ENCODE peak calls at places on chromosomes 4 and X, in four cellular contexts. One of them, this sample, is unnamed.

GRCh38 chr4:111813565-111814140 is 331.6 kb upstream of the FAM241A start:
- DNase-seq in NT2/D1: no peak
- DNase-seq in body of pancreas: no peak
- DNase-seq in esophagus squamous epithelium: no peak
- DNase-seq in this sample: no peak

GRCh38 chr4:112514079-112514448 is 1.9 kb downstream of the NEUROG2 start:
- DNase-seq in NT2/D1: no peak
- DNase-seq in body of pancreas: no peak
- DNase-seq in esophagus squamous epithelium: no peak
- DNase-seq in this sample: no peak

GRCh38 chr4:183241322-183241640 is 78.8 kb downstream of the CLDN22 start:
- DNase-seq in NT2/D1: no peak
- DNase-seq in body of pancreas: peak; percentile 52
- DNase-seq in esophagus squamous epithelium: no peak
- DNase-seq in this sample: no peak

GRCh38 chr4:145417348-145418130 is 64.1 kb upstream of the SMAD1 start:
- DNase-seq in NT2/D1: no peak
- DNase-seq in body of pancreas: no peak
- DNase-seq in esophagus squamous epithelium: no peak
- DNase-seq in this sample: no peak

GRCh38 chr4:181523973-181524372 is 719.2 kb upstream of the TENM3 start:
- DNase-seq in NT2/D1: no peak
- DNase-seq in body of pancreas: no peak
- DNase-seq in esophagus squamous epithelium: no peak
- DNase-seq in this sample: no peak

GRCh38 chr4:38368612-38369011 is 295.4 kb upstream of the KLF3 start:
- DNase-seq in NT2/D1: no peak
- DNase-seq in body of pancreas: no peak
- DNase-seq in esophagus squamous epithelium: no peak
- DNase-seq in this sample: no peak

GRCh38 chr4:184275766-184276165 is 58.1 kb upstream of the ENPP6 start:
- DNase-seq in NT2/D1: no peak
- DNase-seq in body of pancreas: no peak
- DNase-seq in esophagus squamous epithelium: no peak
- DNase-seq in this sample: no peak

GRCh38 chr4:2799971-2800690 is 7.2 kb downstream of the SH3BP2 start:
- DNase-seq in NT2/D1: no peak
- DNase-seq in body of pancreas: peak; percentile 15
- DNase-seq in esophagus squamous epithelium: no peak
- DNase-seq in this sample: no peak

GRCh38 chr4:182443070-182443469 is 199.9 kb downstream of the TENM3 start:
- DNase-seq in NT2/D1: no peak
- DNase-seq in body of pancreas: no peak
- DNase-seq in esophagus squamous epithelium: no peak
- DNase-seq in this sample: no peak

GRCh38 chr4:26105372-26105771 is 191.4 kb downstream of the SMIM20 start:
- DNase-seq in NT2/D1: no peak
- DNase-seq in body of pancreas: no peak
- DNase-seq in esophagus squamous epithelium: no peak
- DNase-seq in this sample: no peak

GRCh38 chr4:147927377-147928137 is 195.7 kb downstream of the ARHGAP10 start:
- DNase-seq in NT2/D1: no peak
- DNase-seq in body of pancreas: peak; percentile 16
- DNase-seq in esophagus squamous epithelium: no peak
- DNase-seq in this sample: no peak

GRCh38 chr4:70183168-70183939 is 12.2 kb upstream of the ODAM start:
- DNase-seq in NT2/D1: peak; percentile 42
- DNase-seq in body of pancreas: peak; percentile 39
- DNase-seq in esophagus squamous epithelium: no peak
- DNase-seq in this sample: no peak

GRCh38 chr4:105896461-105896939 is 1.2 kb downstream of the NPNT start:
- DNase-seq in NT2/D1: no peak
- DNase-seq in body of pancreas: no peak
- DNase-seq in esophagus squamous epithelium: no peak
- DNase-seq in this sample: no peak

GRCh38 chrX:22404297-22404696 is 131.6 kb downstream of the CBLL2 start:
- DNase-seq in NT2/D1: no peak
- DNase-seq in body of pancreas: no peak
- DNase-seq in esophagus squamous epithelium: no peak
- DNase-seq in this sample: no peak

GRCh38 chrX:68894513-68895338 is 65.9 kb downstream of the EFNB1 start:
- DNase-seq in NT2/D1: peak; percentile 72
- DNase-seq in body of pancreas: peak; percentile 61
- DNase-seq in esophagus squamous epithelium: no peak
- DNase-seq in this sample: peak; percentile 84

DNA sequence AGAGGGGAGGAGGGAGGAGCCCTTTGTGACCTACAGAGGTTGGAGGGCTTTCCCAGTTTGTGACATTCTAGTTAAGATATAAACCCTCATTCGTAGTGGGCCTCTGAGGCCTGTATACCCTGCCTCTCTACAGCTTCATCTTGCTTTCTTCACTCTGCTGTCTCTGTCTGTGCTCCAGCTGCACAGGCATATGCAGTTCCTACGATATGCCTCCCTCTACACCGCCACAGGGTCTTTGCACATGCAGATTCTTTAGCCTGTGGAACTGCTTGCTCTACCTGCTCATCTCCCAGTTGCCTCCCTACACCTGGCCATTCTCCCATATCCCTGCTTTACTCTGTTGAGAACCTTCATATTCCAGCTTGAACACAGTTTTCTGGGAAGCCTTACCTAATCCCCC is 38.1 kb downstream of the SLIT2 start:
- DNase-seq in NT2/D1: no peak
- DNase-seq in body of pancreas: no peak
- DNase-seq in esophagus squamous epithelium: no peak
- DNase-seq in this sample: no peak
- H3K9me3 ChIP-seq in NT2/D1: no peaks in the 10 kb centered on the region
- H3K9me3 ChIP-seq in body of pancreas: no peaks in the 10 kb centered on the region
- H3K9me3 ChIP-seq in esophagus squamous epithelium: no peaks in the 10 kb centered on the region
- H3K9me3 ChIP-seq in this sample: no peaks in the 10 kb centered on the region

DNA sequence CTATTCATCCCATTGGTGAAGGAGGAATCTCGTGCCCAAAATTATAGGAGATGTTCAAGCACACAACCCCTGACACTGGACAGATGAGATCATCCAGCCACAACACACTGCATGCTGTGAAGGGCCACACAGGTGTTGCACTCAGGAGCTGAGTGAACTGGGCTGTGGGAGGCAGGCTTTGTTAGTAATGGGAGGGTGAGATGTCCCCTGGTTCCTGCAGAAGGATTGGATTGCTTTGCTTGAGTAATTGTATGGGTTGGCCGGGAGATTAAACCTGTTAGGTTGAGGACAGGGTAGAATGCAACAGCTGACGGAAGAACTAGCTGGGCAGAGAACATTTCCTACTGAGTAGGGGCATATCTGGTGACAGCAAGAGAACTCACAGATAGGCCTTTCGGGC is 152.2 kb downstream of the TACR3 start:
- DNase-seq in NT2/D1: no peak
- DNase-seq in body of pancreas: no peak
- DNase-seq in esophagus squamous epithelium: no peak
- DNase-seq in this sample: no peak
- H3K9me3 ChIP-seq in NT2/D1: no peaks in the 10 kb centered on the region
- H3K9me3 ChIP-seq in body of pancreas: no peaks in the 10 kb centered on the region
- H3K9me3 ChIP-seq in esophagus squamous epithelium: no peaks in the 10 kb centered on the region
- H3K9me3 ChIP-seq in this sample: no peaks in the 10 kb centered on the region

GRCh38 chrX:17160971-17161370 is 214.0 kb upstream of the NHS start:
- DNase-seq in NT2/D1: no peak
- DNase-seq in body of pancreas: no peak
- DNase-seq in esophagus squamous epithelium: no peak
- DNase-seq in this sample: no peak
- H3K9me3 ChIP-seq in NT2/D1: peaks cover 41% of the 10 kb centered on the region
- H3K9me3 ChIP-seq in body of pancreas: no peaks in the 10 kb centered on the region
- H3K9me3 ChIP-seq in esophagus squamous epithelium: no peaks in the 10 kb centered on the region
- H3K9me3 ChIP-seq in this sample: peaks cover 9% of the 10 kb centered on the region

GRCh38 chr4:107734120-107734519 is 14.1 kb upstream of the PAPSS1 start:
- DNase-seq in NT2/D1: no peak
- DNase-seq in body of pancreas: no peak
- DNase-seq in esophagus squamous epithelium: no peak
- DNase-seq in this sample: no peak
- H3K9me3 ChIP-seq in NT2/D1: no peaks in the 10 kb centered on the region
- H3K9me3 ChIP-seq in body of pancreas: no peaks in the 10 kb centered on the region
- H3K9me3 ChIP-seq in esophagus squamous epithelium: no peaks in the 10 kb centered on the region
- H3K9me3 ChIP-seq in this sample: no peaks in the 10 kb centered on the region

DNA sequence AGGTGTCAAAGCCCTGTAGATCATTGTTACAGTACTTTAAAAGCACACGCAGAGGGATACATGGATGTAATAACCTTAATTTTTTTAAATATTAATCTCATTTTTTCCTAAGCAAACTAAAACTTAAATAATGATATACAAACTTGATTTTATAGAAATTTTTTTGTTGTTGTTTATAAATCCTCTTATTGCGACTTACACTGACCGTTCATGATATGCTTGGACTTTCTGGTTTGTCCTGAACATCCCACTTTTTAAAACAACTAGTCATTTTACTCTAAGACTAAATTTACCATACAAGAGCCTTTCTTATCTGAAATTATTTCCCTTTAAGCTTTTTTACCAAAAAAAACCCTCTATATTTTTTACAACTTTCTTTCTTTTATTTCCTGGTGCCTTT is 2106.0 kb downstream of the PCDH7 start:
- DNase-seq in NT2/D1: no peak
- DNase-seq in body of pancreas: no peak
- DNase-seq in esophagus squamous epithelium: no peak
- DNase-seq in this sample: no peak
- H3K9me3 ChIP-seq in NT2/D1: peaks cover 32% of the 10 kb centered on the region
- H3K9me3 ChIP-seq in body of pancreas: no peaks in the 10 kb centered on the region
- H3K9me3 ChIP-seq in esophagus squamous epithelium: no peaks in the 10 kb centered on the region
- H3K9me3 ChIP-seq in this sample: no peaks in the 10 kb centered on the region

GRCh38 chr4:271492-272103 is 33.7 kb downstream of the ZNF732 start:
- DNase-seq in NT2/D1: no peak
- DNase-seq in body of pancreas: no peak
- DNase-seq in esophagus squamous epithelium: no peak
- DNase-seq in this sample: no peak

DNA sequence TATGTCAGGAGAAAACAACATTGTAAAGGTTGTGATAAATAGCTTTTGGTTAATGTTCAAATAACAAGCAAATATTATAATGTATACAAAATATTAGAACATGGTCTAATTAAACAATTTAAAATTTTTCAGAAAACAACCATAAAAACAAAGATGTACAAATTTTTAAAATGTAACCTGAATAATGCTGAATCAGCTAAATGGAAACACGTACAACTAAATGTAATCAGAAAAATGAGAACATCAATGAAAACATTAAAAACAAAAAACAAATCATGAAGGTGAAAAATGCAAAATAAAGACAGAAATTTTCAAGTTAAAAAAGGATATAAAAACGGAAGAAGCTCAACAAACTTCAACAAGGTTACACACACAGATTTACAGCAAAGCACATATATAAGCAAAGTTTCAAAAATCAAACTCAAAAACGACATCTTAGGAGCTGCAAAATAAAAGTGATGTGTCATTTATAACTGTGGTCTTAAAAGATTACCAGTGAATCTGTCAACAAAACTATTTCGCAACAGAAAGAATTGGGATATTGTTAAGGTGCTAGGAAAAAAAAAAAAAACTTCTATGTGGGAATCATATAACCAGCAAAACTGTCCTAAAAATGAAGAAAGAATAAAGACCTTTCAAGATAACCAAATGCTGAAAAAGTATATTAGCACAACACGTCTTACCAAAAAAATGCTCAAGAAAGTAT is 31.8 kb downstream of the ZNF732 start:
- DNase-seq in NT2/D1: no peak
- DNase-seq in body of pancreas: no peak
- DNase-seq in esophagus squamous epithelium: no peak
- DNase-seq in this sample: no peak
- H3K9me3 ChIP-seq in NT2/D1: peaks cover 100% of the 10 kb centered on the region
- H3K9me3 ChIP-seq in body of pancreas: peaks cover 8% of the 10 kb centered on the region
- H3K9me3 ChIP-seq in esophagus squamous epithelium: no peaks in the 10 kb centered on the region
- H3K9me3 ChIP-seq in this sample: peaks cover 92% of the 10 kb centered on the region

GRCh38 chr4:124104628-124105027 is 607.9 kb downstream of the ANKRD50 start:
- DNase-seq in NT2/D1: no peak
- DNase-seq in body of pancreas: no peak
- DNase-seq in esophagus squamous epithelium: no peak
- DNase-seq in this sample: no peak

GRCh38 chr4:124105212-124105611 is 607.3 kb downstream of the ANKRD50 start:
- DNase-seq in NT2/D1: no peak
- DNase-seq in body of pancreas: no peak
- DNase-seq in esophagus squamous epithelium: no peak
- DNase-seq in this sample: no peak

GRCh38 chr4:124104101-124104500 is 608.4 kb downstream of the ANKRD50 start:
- DNase-seq in NT2/D1: no peak
- DNase-seq in body of pancreas: no peak
- DNase-seq in esophagus squamous epithelium: no peak
- DNase-seq in this sample: no peak
- H3K9me3 ChIP-seq in NT2/D1: no peaks in the 10 kb centered on the region
- H3K9me3 ChIP-seq in body of pancreas: no peaks in the 10 kb centered on the region
- H3K9me3 ChIP-seq in esophagus squamous epithelium: no peaks in the 10 kb centered on the region
- H3K9me3 ChIP-seq in this sample: no peaks in the 10 kb centered on the region

DNA sequence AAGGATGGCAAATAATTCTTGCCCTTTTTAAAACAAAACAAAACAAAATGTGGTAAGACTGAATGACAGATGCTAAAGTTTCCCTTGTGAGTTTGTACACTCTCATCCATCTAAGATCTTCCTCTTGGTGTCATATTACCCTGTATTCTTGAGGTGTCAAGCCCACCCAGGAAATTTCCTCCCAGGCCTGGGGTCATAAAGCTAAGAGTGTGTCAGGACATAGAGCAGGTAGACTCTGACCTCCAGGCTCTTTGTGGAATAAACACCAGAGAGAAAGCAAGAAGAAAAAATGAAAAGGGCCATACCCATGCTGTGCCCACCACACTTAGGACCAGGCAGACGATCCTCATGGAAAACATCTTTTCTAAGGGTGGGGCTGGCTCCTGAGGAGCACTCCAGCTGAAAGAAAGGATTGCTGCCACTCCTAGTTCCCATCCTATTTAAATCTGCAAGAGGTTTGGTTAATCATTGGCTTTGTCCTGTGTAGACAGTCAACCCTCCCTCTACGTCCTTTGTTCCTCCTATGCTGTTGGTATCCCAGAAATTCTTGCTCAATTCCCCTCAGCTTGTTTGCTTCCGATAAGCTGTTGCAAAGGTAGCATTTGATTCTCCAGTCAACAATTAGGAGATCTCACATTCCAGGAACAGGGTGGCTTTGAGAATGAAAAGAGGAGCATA is at the start of gene FGA:
- DNase-seq in NT2/D1: peak; percentile 6
- DNase-seq in body of pancreas: peak; percentile 8
- DNase-seq in esophagus squamous epithelium: no peak
- DNase-seq in this sample: no peak
- H3K9me3 ChIP-seq in NT2/D1: no peaks in the 10 kb centered on the region
- H3K9me3 ChIP-seq in body of pancreas: no peaks in the 10 kb centered on the region
- H3K9me3 ChIP-seq in esophagus squamous epithelium: no peaks in the 10 kb centered on the region
- H3K9me3 ChIP-seq in this sample: no peaks in the 10 kb centered on the region

DNA sequence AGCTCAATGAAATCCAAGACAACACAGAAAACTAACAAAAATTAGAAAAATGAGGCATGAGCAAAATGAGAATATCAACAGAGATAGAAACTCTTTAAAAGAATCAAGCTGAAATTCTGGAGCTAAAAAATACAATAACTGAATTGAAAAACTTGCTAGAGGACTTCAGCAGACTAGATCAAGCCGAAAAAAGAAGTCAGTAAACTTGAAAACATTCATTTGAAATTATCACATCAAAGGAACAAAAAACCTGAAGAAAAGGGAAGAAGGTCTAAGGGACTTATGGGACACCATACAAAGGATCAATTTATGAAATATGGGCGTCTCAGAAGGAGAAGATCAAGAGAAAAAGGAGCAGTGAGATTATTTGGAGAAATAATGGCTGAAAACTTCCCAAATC is 131.3 kb downstream of the PTCHD1 start:
- DNase-seq in NT2/D1: no peak
- DNase-seq in body of pancreas: no peak
- DNase-seq in esophagus squamous epithelium: no peak
- DNase-seq in this sample: no peak
- H3K9me3 ChIP-seq in NT2/D1: peaks cover 16% of the 10 kb centered on the region
- H3K9me3 ChIP-seq in body of pancreas: no peaks in the 10 kb centered on the region
- H3K9me3 ChIP-seq in esophagus squamous epithelium: no peaks in the 10 kb centered on the region
- H3K9me3 ChIP-seq in this sample: peaks cover 12% of the 10 kb centered on the region

This sample was measured in ascending aorta.